ENCODE peak calls at places on chromosomes 4 and X, in six cellular contexts. N, C, B, L, R and E are unnamed samples.

GRCh38 chrX:30935985-30936384 is 46.9 kb upstream of the TAB3 start:
- DNase-seq in L (no peak), N (peak), C (no peak), B (peak), R (no peak), E (no peak)

GRCh38 chrX:69539437-69539836 is 35.3 kb downstream of the NALF2 start:
- DNase-seq in R (no peak), L (no peak), C (no peak), N (no peak), B (no peak), E (no peak)

GRCh38 chr4:3231431-3231980 is 17.5 kb upstream of the MSANTD1 start:
- DNase-seq in N (no peak), B (no peak), L (no peak), C (no peak), R (no peak), E (no peak)

GRCh38 chr4:113467581-113467980 is 294.0 kb downstream of the CAMK2D start:
- DNase-seq in N (peak), R (peak), B (no peak), L (no peak), C (no peak), E (peak)

GRCh38 chr4:53463340-53463739 is 85.9 kb downstream of the FIP1L1 start:
- DNase-seq in L (no peak), C (no peak), R (no peak), N (no peak), B (no peak), E (no peak)

GRCh38 chr4:53508446-53508845 is 82.8 kb downstream of the LNX1 start:
- DNase-seq in R (no peak), C (no peak), B (no peak), N (peak), L (no peak), E (no peak)

GRCh38 chr4:26058537-26058936 is 144.5 kb downstream of the SMIM20 start:
- DNase-seq in B (no peak), N (peak), C (no peak), R (peak), L (no peak), E (peak)

GRCh38 chrX:18899796-18900380 is 84.0 kb downstream of the PHKA2 start:
- DNase-seq in B (no peak), L (no peak), C (no peak), N (no peak), R (peak), E (no peak)

GRCh38 chrX:150486011-150486410 is 82.4 kb upstream of the MTM1 start:
- DNase-seq in L (no peak), N (peak), C (peak), B (peak), R (peak), E (peak)

GRCh38 chr4:69089388-69089787 is 6.9 kb upstream of the UGT2B7 start:
- DNase-seq in B (no peak), C (no peak), N (no peak), L (no peak), R (no peak), E (no peak)

GRCh38 chrX:11619426-11619825 is 46.3 kb downstream of the ARHGAP6 start:
- DNase-seq in B (no peak), C (no peak), L (no peak), R (no peak), N (peak), E (peak)

GRCh38 chrX:57137481-57137880 is 284 bp upstream of the SPIN2A start:
- DNase-seq in R (peak), C (no peak), L (no peak), N (no peak), B (no peak), E (no peak)

GRCh38 chrX:40473460-40474204 is 107.1 kb upstream of the ATP6AP2 start:
- DNase-seq in C (no peak), L (no peak), B (no peak), R (no peak), N (no peak), E (no peak)

GRCh38 chr4:184067931-184068554 is 149.6 kb downstream of the ENPP6 start:
- DNase-seq in N (no peak), R (no peak), L (no peak), B (no peak), C (no peak), E (no peak)

GRCh38 chr4:73687414-73687813 is 53.0 kb upstream of the CXCL8 start:
- DNase-seq in N (no peak), L (no peak), B (no peak), C (no peak), R (no peak), E (no peak)

GRCh38 chr4:148030486-148030885 is 298.6 kb downstream of the ARHGAP10 start:
- DNase-seq in C (no peak), B (no peak), N (no peak), L (no peak), R (no peak), E (peak)

GRCh38 chrX:150933945-150934350 is 35.5 kb upstream of the CD99L2 start:
- DNase-seq in N (no peak), C (no peak), B (no peak), L (no peak), R (no peak), E (no peak)

GRCh38 chrX:9789555-9789954 is 3.3 kb downstream of the SHROOM2 start:
- DNase-seq in C (no peak), R (no peak), B (no peak), N (no peak), L (no peak), E (no peak)

GRCh38 chr4:168551945-168552695 is 55.3 kb downstream of the PALLD start:
- DNase-seq in N (no peak), L (no peak), C (no peak), R (no peak), B (no peak), E (no peak)

GRCh38 chrX:110741213-110741796 is 54.3 kb downstream of the CHRDL1 start:
- DNase-seq in C (no peak), R (no peak), N (peak), L (no peak), B (no peak), E (peak)